ENCODE peak calls at places on chromosomes 13 and 19, in four cellular contexts. One of them, this sample, is unnamed.

GRCh38 chr19:45670670-45671453 is 2.8 kb downstream of the GIPR start:
- DNase-seq in SK-N-SH: peak; percentile 99
- DNase-seq in HCT116: peak; percentile 93
- DNase-seq in A549: peak; percentile 97
- DNase-seq in this sample: peak; percentile 65

GRCh38 chr19:33795370-33796163 is 1.1 kb upstream of the KCTD15 start:
- DNase-seq in SK-N-SH: peak; percentile 96
- DNase-seq in HCT116: no peak
- DNase-seq in A549: peak; percentile 96
- DNase-seq in this sample: peak; percentile 88

GRCh38 chr19:3981736-3982681 is 3.3 kb downstream of the EEF2 start:
- DNase-seq in SK-N-SH: peak; percentile 17
- DNase-seq in HCT116: no peak
- DNase-seq in A549: no peak
- DNase-seq in this sample: no peak

GRCh38 chr13:67632590-67632989 is 402.5 kb upstream of the PCDH9 start:
- DNase-seq in SK-N-SH: no peak
- DNase-seq in HCT116: no peak
- DNase-seq in A549: no peak
- DNase-seq in this sample: no peak

GRCh38 chr13:43830481-43830873 is 43.7 kb upstream of the ENOX1 start:
- DNase-seq in SK-N-SH: no peak
- DNase-seq in HCT116: no peak
- DNase-seq in A549: peak; percentile 1
- DNase-seq in this sample: no peak

GRCh38 chr19:15305582-15306334 is 26.6 kb downstream of the BRD4 start:
- DNase-seq in SK-N-SH: no peak
- DNase-seq in HCT116: no peak
- DNase-seq in A549: no peak
- DNase-seq in this sample: no peak

GRCh38 chr19:7063339-7063738 is 4.9 kb upstream of the MBD3L3 start:
- DNase-seq in SK-N-SH: no peak
- DNase-seq in HCT116: no peak
- DNase-seq in A549: no peak
- DNase-seq in this sample: no peak

GRCh38 chr13:80037505-80037888 is 303.4 kb downstream of the SPRY2 start:
- DNase-seq in SK-N-SH: no peak
- DNase-seq in HCT116: no peak
- DNase-seq in A549: peak; percentile 33
- DNase-seq in this sample: peak; percentile 77

GRCh38 chr13:53821632-53822031 is 793.0 kb downstream of the OLFM4 start:
- DNase-seq in SK-N-SH: no peak
- DNase-seq in HCT116: no peak
- DNase-seq in A549: no peak
- DNase-seq in this sample: no peak

GRCh38 chr19:8585894-8586750 is 8.9 kb upstream of the MYO1F start:
- DNase-seq in SK-N-SH: peak; percentile 59
- DNase-seq in HCT116: peak; percentile 49
- DNase-seq in A549: peak; percentile 61
- DNase-seq in this sample: no peak

GRCh38 chr19:52343548-52343947 is 7.5 kb downstream of the ZNF610 start:
- DNase-seq in SK-N-SH: peak; percentile 74
- DNase-seq in HCT116: peak; percentile 23
- DNase-seq in A549: peak; percentile 40
- DNase-seq in this sample: peak; percentile 39

GRCh38 chr13:83503424-83503823 is 378.9 kb downstream of the SLITRK1 start:
- DNase-seq in SK-N-SH: no peak
- DNase-seq in HCT116: no peak
- DNase-seq in A549: no peak
- DNase-seq in this sample: no peak

GRCh38 chr19:35528218-35529038 is at the start of gene SBSN:
- DNase-seq in SK-N-SH: no peak
- DNase-seq in HCT116: no peak
- DNase-seq in A549: no peak
- DNase-seq in this sample: no peak

GRCh38 chr13:79725841-79726240 is 244.9 kb downstream of the NDFIP2 start:
- DNase-seq in SK-N-SH: no peak
- DNase-seq in HCT116: no peak
- DNase-seq in A549: no peak
- DNase-seq in this sample: no peak

GRCh38 chr19:372306-372890 is 27.8 kb upstream of the MIER2 start:
- DNase-seq in SK-N-SH: peak; percentile 81
- DNase-seq in HCT116: no peak
- DNase-seq in A549: no peak
- DNase-seq in this sample: peak; percentile 30

GRCh38 chr19:2032296-2032941 is 16.9 kb upstream of the BTBD2 start:
- DNase-seq in SK-N-SH: peak; percentile 91
- DNase-seq in HCT116: peak; percentile 84
- DNase-seq in A549: peak; percentile 88
- DNase-seq in this sample: peak; percentile 92
- TF ChIP-seq MAX in SK-N-SH: no peak
- TF ChIP-seq MAX in HCT116: peak; percentile 87
- TF ChIP-seq MAX in A549: peak; percentile 53
- TF ChIP-seq MAX in this sample: no peak

GRCh38 chr13:23671902-23672301 is 101.7 kb downstream of the TNFRSF19 start:
- DNase-seq in SK-N-SH: no peak
- DNase-seq in HCT116: no peak
- DNase-seq in A549: no peak
- DNase-seq in this sample: no peak

GRCh38 chr13:23673354-23673753 is 103.1 kb downstream of the TNFRSF19 start:
- DNase-seq in SK-N-SH: no peak
- DNase-seq in HCT116: no peak
- DNase-seq in A549: no peak
- DNase-seq in this sample: no peak

GRCh38 chr13:23673867-23674605 is 103.8 kb downstream of the TNFRSF19 start:
- DNase-seq in SK-N-SH: no peak
- DNase-seq in HCT116: no peak
- DNase-seq in A549: no peak
- DNase-seq in this sample: no peak

GRCh38 chr13:23672616-23673015 is 102.4 kb downstream of the TNFRSF19 start:
- DNase-seq in SK-N-SH: no peak
- DNase-seq in HCT116: no peak
- DNase-seq in A549: no peak
- DNase-seq in this sample: no peak

GRCh38 chr13:23674795-23675640 is 104.8 kb downstream of the TNFRSF19 start:
- DNase-seq in SK-N-SH: no peak
- DNase-seq in HCT116: no peak
- DNase-seq in A549: peak; percentile 60
- DNase-seq in this sample: no peak
- TF ChIP-seq MAX in SK-N-SH: no peak
- TF ChIP-seq MAX in HCT116: no peak
- TF ChIP-seq MAX in A549: no peak
- TF ChIP-seq MAX in this sample: no peak

GRCh38 chr13:38582133-38582532 is 104.7 kb upstream of the FREM2 start:
- DNase-seq in SK-N-SH: peak; percentile 20
- DNase-seq in HCT116: no peak
- DNase-seq in A549: peak; percentile 32
- DNase-seq in this sample: peak; percentile 24

GRCh38 chr13:38575427-38575826 is 111.5 kb upstream of the FREM2 start:
- DNase-seq in SK-N-SH: no peak
- DNase-seq in HCT116: no peak
- DNase-seq in A549: no peak
- DNase-seq in this sample: no peak

GRCh38 chr13:38577048-38577447 is 109.8 kb upstream of the FREM2 start:
- DNase-seq in SK-N-SH: no peak
- DNase-seq in HCT116: no peak
- DNase-seq in A549: no peak
- DNase-seq in this sample: no peak
- TF ChIP-seq MAX in SK-N-SH: no peak
- TF ChIP-seq MAX in HCT116: no peak
- TF ChIP-seq MAX in A549: no peak
- TF ChIP-seq MAX in this sample: no peak

DNA sequence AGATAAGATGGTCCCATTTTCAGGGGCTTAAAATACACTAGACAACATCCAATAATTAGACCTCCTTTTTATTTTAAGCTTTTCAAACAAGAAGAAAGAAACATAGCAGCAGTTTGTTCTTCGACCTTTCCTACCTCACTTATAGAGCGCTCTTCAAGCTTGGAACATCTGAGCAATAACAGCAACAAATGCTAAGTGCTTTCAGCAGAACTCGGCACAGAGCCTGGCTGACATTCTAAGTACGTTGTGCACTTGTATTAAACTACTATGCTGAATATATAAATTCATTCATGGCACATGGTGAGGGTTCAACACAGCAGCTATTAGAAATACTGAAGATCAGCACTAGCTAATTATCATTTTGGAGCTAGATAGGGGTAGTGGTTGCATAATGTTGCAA is 256.1 kb upstream of the MAB21L1 start:
- DNase-seq in SK-N-SH: no peak
- DNase-seq in HCT116: no peak
- DNase-seq in A549: no peak
- DNase-seq in this sample: no peak
- TF ChIP-seq MAX in SK-N-SH: no peak
- TF ChIP-seq MAX in HCT116: no peak
- TF ChIP-seq MAX in A549: no peak
- TF ChIP-seq MAX in this sample: no peak

DNA sequence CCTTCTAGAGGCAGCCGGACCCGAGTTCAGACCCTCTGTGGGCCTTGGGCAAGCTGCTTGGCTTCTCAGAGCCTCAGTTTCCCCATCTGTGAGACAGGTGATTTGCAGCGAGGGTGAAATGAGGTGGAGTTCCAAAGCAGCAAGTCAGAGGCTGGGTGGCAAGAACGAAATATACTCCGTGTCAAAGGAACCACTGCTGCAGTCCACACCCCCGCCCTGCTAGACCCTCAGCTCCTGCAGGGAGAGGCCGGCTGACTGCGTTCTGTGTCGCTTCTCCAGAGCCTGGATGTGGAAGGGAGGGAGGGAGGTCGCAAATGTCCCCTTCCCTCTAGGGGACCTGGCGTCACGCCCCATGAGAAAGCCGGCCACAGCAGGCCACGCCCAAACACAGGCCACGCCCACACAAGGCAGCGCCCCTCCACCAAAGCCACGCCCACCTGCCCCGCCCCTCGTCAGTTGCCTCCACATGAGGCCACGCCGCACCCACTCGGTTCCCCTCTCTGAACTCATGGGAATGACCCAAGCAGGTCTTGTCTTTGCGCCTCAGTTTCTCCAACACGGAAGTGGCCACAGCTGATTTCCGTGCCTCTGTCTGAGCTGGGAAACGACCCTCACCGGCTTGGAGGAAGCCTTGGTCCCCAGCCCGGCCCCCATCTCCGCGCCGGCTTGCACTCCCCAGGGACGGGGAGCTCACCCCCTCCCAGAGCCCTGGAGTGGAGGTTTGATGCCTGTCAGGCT is 38.3 kb upstream of the TCF3 start:
- DNase-seq in SK-N-SH: peak; percentile 90
- DNase-seq in HCT116: no peak
- DNase-seq in A549: no peak
- DNase-seq in this sample: no peak
- TF ChIP-seq MAX in SK-N-SH: no peak
- TF ChIP-seq MAX in HCT116: no peak
- TF ChIP-seq MAX in A549: no peak
- TF ChIP-seq MAX in this sample: no peak

GRCh38 chr13:30862707-30863106 is 43.4 kb upstream of the MEDAG start:
- DNase-seq in SK-N-SH: no peak
- DNase-seq in HCT116: no peak
- DNase-seq in A549: no peak
- DNase-seq in this sample: no peak
- TF ChIP-seq MAX in SK-N-SH: no peak
- TF ChIP-seq MAX in HCT116: no peak
- TF ChIP-seq MAX in A549: no peak
- TF ChIP-seq MAX in this sample: no peak

GRCh38 chr13:45542878-45543277 is 72.7 kb downstream of the ERICH6B start:
- DNase-seq in SK-N-SH: no peak
- DNase-seq in HCT116: no peak
- DNase-seq in A549: no peak
- DNase-seq in this sample: no peak
- TF ChIP-seq MAX in SK-N-SH: no peak
- TF ChIP-seq MAX in HCT116: no peak
- TF ChIP-seq MAX in A549: no peak
- TF ChIP-seq MAX in this sample: no peak

DNA sequence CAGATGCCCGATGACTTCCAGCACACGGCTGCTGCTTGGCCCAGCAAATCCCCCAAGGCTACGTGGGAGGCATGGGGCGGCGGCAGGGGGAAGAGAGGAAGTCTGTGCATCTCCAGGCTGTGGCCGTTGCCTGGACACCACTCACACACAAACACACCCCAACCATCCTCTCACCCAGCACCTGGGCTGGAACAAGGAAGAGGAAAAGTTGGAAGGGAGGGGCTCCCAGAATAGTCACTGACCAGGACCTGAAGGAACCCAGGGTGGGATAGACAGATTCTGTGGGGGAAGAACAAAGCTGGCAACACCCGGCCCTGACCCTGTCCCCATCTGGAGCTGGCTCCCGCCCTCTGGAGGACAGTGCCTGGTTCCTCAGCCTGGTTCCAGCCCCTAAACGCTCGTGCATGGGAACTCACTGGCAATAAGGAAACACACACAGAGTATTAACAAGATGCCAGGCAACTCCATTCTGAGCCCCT is 11.2 kb downstream of the PPP6R1 start:
- DNase-seq in SK-N-SH: peak; percentile 71
- DNase-seq in HCT116: no peak
- DNase-seq in A549: peak; percentile 74
- DNase-seq in this sample: no peak
- TF ChIP-seq MAX in SK-N-SH: no peak
- TF ChIP-seq MAX in HCT116: no peak
- TF ChIP-seq MAX in A549: no peak
- TF ChIP-seq MAX in this sample: no peak

GRCh38 chr13:27573265-27573664 is 47.1 kb downstream of the LNX2 start:
- DNase-seq in SK-N-SH: no peak
- DNase-seq in HCT116: no peak
- DNase-seq in A549: peak; percentile 19
- DNase-seq in this sample: peak; percentile 73

GRCh38 chr13:27574661-27575060 is 45.7 kb downstream of the LNX2 start:
- DNase-seq in SK-N-SH: no peak
- DNase-seq in HCT116: no peak
- DNase-seq in A549: no peak
- DNase-seq in this sample: no peak

GRCh38 chr13:27565818-27566217 is 54.5 kb downstream of the LNX2 start:
- DNase-seq in SK-N-SH: no peak
- DNase-seq in HCT116: no peak
- DNase-seq in A549: no peak
- DNase-seq in this sample: no peak

GRCh38 chr13:27569405-27569804 is 50.9 kb downstream of the LNX2 start:
- DNase-seq in SK-N-SH: no peak
- DNase-seq in HCT116: no peak
- DNase-seq in A549: no peak
- DNase-seq in this sample: no peak
- TF ChIP-seq MAX in SK-N-SH: no peak
- TF ChIP-seq MAX in HCT116: no peak
- TF ChIP-seq MAX in A549: no peak
- TF ChIP-seq MAX in this sample: no peak

This sample was measured in endothelial cell of umbilical vein.